ENCODE peak calls at places on chromosome 14, in seven cellular contexts. B is LoVo, N is T1000, D is ureter, S is mesothelial cell of epicardium, I is AG04449, R is neuronal stem cell. X is an unnamed sample.

GRCh38 chr14:65258391-65258790 is 154.1 kb upstream of the FUT8 start:
- DNase-seq in I (no peak), N (no peak), S (no peak), R (no peak), B (no peak), D (no peak), X (no peak)

GRCh38 chr14:63245893-63246292 is 41.6 kb downstream of the RHOJ start:
- DNase-seq in B (no peak), N (no peak), I (no peak), S (no peak), D (no peak), R (no peak), X (no peak)

GRCh38 chr14:81400852-81401251 is 728 bp upstream of the STON2 start:
- DNase-seq in B (peak; percentile 89), N (peak; percentile 67), I (peak; percentile 34), R (no peak), S (no peak), D (peak; percentile 61), X (no peak)

GRCh38 chr14:64495252-64495651 is 8.4 kb downstream of the ZBTB25 start:
- DNase-seq in D (no peak), I (no peak), S (no peak), B (no peak), R (no peak), N (no peak), X (no peak)

GRCh38 chr14:80215756-80216581 is 4.7 kb upstream of the DIO2 start:
- DNase-seq in R (no peak), B (no peak), I (no peak), D (no peak), S (no peak), N (peak; percentile 72), X (no peak)

GRCh38 chr14:64095620-64096019 is 198.6 kb downstream of the ESR2 start:
- DNase-seq in I (peak; percentile 65), S (no peak), N (no peak), D (no peak), B (no peak), R (no peak), X (no peak)

GRCh38 chr14:63383776-63384367 is 65.1 kb upstream of the GPHB5 start:
- DNase-seq in I (no peak), R (no peak), D (no peak), B (no peak), S (no peak), N (no peak), X (no peak)

GRCh38 chr14:61386173-61386772 is 64.9 kb downstream of the PRKCH start:
- DNase-seq in B (no peak), N (no peak), D (no peak), I (no peak), R (no peak), S (no peak), X (no peak)

GRCh38 chr14:52422650-52423356 is 108.7 kb downstream of the PTGER2 start:
- DNase-seq in S (no peak), I (no peak), R (no peak), N (no peak), B (no peak), D (no peak), X (no peak)

GRCh38 chr14:105760691-105761344 is 234.4 kb downstream of the TMEM121 start:
- DNase-seq in D (no peak), N (no peak), B (no peak), R (no peak), I (no peak), S (no peak), X (no peak)

GRCh38 chr14:102195446-102195845 is 55.7 kb downstream of the WDR20 start:
- DNase-seq in D (no peak), R (no peak), N (no peak), B (no peak), S (no peak), I (no peak), X (no peak)